ENCODE peak calls at places on chromosomes 7 and 10, in four cellular contexts. One of them, this sample, is unnamed.

GRCh38 chr10:112741830-112742402 is 208.1 kb upstream of the TCF7L2 start:
- DNase-seq in endothelial cell of umbilical vein: peak; percentile 63
- DNase-seq in neural progenitor cell: no peak
- DNase-seq in neuronal stem cell: no peak
- DNase-seq in this sample: no peak

GRCh38 chr7:131008840-131009651 is 275.0 kb upstream of the KLF14 start:
- DNase-seq in endothelial cell of umbilical vein: no peak
- DNase-seq in neural progenitor cell: no peak
- DNase-seq in neuronal stem cell: no peak
- DNase-seq in this sample: peak; percentile 65

GRCh38 chr10:15201589-15202300 is 33.3 kb upstream of the NMT2 start:
- DNase-seq in endothelial cell of umbilical vein: peak; percentile 65
- DNase-seq in neural progenitor cell: no peak
- DNase-seq in neuronal stem cell: no peak
- DNase-seq in this sample: peak; percentile 73

GRCh38 chr10:49111320-49111698 is 4.0 kb downstream of the VSTM4 start:
- DNase-seq in endothelial cell of umbilical vein: no peak
- DNase-seq in neural progenitor cell: no peak
- DNase-seq in neuronal stem cell: no peak
- DNase-seq in this sample: no peak

GRCh38 chr7:122188785-122189184 is 44.7 kb upstream of the AASS start:
- DNase-seq in endothelial cell of umbilical vein: no peak
- DNase-seq in neural progenitor cell: no peak
- DNase-seq in neuronal stem cell: no peak
- DNase-seq in this sample: no peak

GRCh38 chr10:129769381-129770116 is 194.5 kb downstream of the EBF3 start:
- DNase-seq in endothelial cell of umbilical vein: no peak
- DNase-seq in neural progenitor cell: no peak
- DNase-seq in neuronal stem cell: no peak
- DNase-seq in this sample: no peak

GRCh38 chr7:47327306-47327697 is 254.6 kb downstream of the TNS3 start:
- DNase-seq in endothelial cell of umbilical vein: no peak
- DNase-seq in neural progenitor cell: no peak
- DNase-seq in neuronal stem cell: no peak
- DNase-seq in this sample: peak; percentile 47

GRCh38 chr7:151586531-151587270 is 67.0 kb upstream of the RHEB start:
- DNase-seq in endothelial cell of umbilical vein: peak; percentile 75
- DNase-seq in neural progenitor cell: no peak
- DNase-seq in neuronal stem cell: no peak
- DNase-seq in this sample: no peak

GRCh38 chr7:29328811-29329210 is 134.2 kb downstream of the CHN2 start:
- DNase-seq in endothelial cell of umbilical vein: no peak
- DNase-seq in neural progenitor cell: no peak
- DNase-seq in neuronal stem cell: no peak
- DNase-seq in this sample: no peak

GRCh38 chr10:72223743-72224101 is 7.6 kb upstream of the ASCC1 start:
- DNase-seq in endothelial cell of umbilical vein: peak; percentile 59
- DNase-seq in neural progenitor cell: no peak
- DNase-seq in neuronal stem cell: no peak
- DNase-seq in this sample: no peak

GRCh38 chr7:23713285-23714235 is 3.5 kb downstream of the STK31 start:
- DNase-seq in endothelial cell of umbilical vein: no peak
- DNase-seq in neural progenitor cell: no peak
- DNase-seq in neuronal stem cell: no peak
- DNase-seq in this sample: peak; percentile 97

GRCh38 chr10:71033396-71033980 is 145.1 kb upstream of the PCBD1 start:
- DNase-seq in endothelial cell of umbilical vein: no peak
- DNase-seq in neural progenitor cell: no peak
- DNase-seq in neuronal stem cell: no peak
- DNase-seq in this sample: no peak

GRCh38 chr7:131636092-131636491 is 79.7 kb upstream of the PODXL start:
- DNase-seq in endothelial cell of umbilical vein: peak; percentile 62
- DNase-seq in neural progenitor cell: no peak
- DNase-seq in neuronal stem cell: no peak
- DNase-seq in this sample: no peak

GRCh38 chr10:131885391-131886165 is 15.2 kb upstream of the PPP2R2D start:
- DNase-seq in endothelial cell of umbilical vein: peak; percentile 65
- DNase-seq in neural progenitor cell: peak; percentile 83
- DNase-seq in neuronal stem cell: peak; percentile 53
- DNase-seq in this sample: no peak

GRCh38 chr10:61153766-61154165 is 209.8 kb upstream of the RHOBTB1 start:
- DNase-seq in endothelial cell of umbilical vein: no peak
- DNase-seq in neural progenitor cell: no peak
- DNase-seq in neuronal stem cell: no peak
- DNase-seq in this sample: peak; percentile 50

GRCh38 chr7:50267525-50268041 is 36.9 kb upstream of the IKZF1 start:
- DNase-seq in endothelial cell of umbilical vein: no peak
- DNase-seq in neural progenitor cell: no peak
- DNase-seq in neuronal stem cell: no peak
- DNase-seq in this sample: no peak

GRCh38 chr7:99293167-99293566 is 20.5 kb downstream of the MYH16 start:
- DNase-seq in endothelial cell of umbilical vein: no peak
- DNase-seq in neural progenitor cell: no peak
- DNase-seq in neuronal stem cell: no peak
- DNase-seq in this sample: no peak

GRCh38 chr10:88227342-88228018 is 355.6 kb downstream of the RNLS start:
- DNase-seq in endothelial cell of umbilical vein: no peak
- DNase-seq in neural progenitor cell: no peak
- DNase-seq in neuronal stem cell: no peak
- DNase-seq in this sample: peak; percentile 28

GRCh38 chr7:74332373-74333176 is 43.4 kb downstream of the CLIP2 start:
- DNase-seq in endothelial cell of umbilical vein: no peak
- DNase-seq in neural progenitor cell: no peak
- DNase-seq in neuronal stem cell: no peak
- DNase-seq in this sample: no peak

GRCh38 chr7:50309130-50309478 is 4.6 kb downstream of the IKZF1 start:
- DNase-seq in endothelial cell of umbilical vein: no peak
- DNase-seq in neural progenitor cell: no peak
- DNase-seq in neuronal stem cell: no peak
- DNase-seq in this sample: no peak

GRCh38 chr7:91287685-91288084 is 23.5 kb downstream of the FZD1 start:
- DNase-seq in endothelial cell of umbilical vein: peak; percentile 11
- DNase-seq in neural progenitor cell: no peak
- DNase-seq in neuronal stem cell: no peak
- DNase-seq in this sample: peak; percentile 13

GRCh38 chr7:116231543-116232401 is 21.4 kb downstream of the TES start:
- DNase-seq in endothelial cell of umbilical vein: peak; percentile 38
- DNase-seq in neural progenitor cell: no peak
- DNase-seq in neuronal stem cell: no peak
- DNase-seq in this sample: peak; percentile 67

GRCh38 chr10:24849537-24850299 is 102.7 kb downstream of the PRTFDC1 start:
- DNase-seq in endothelial cell of umbilical vein: peak; percentile 80
- DNase-seq in neural progenitor cell: peak; percentile 38
- DNase-seq in neuronal stem cell: no peak
- DNase-seq in this sample: peak; percentile 55

GRCh38 chr10:21995557-21995956 is 8.0 kb downstream of the DNAJC1 start:
- DNase-seq in endothelial cell of umbilical vein: no peak
- DNase-seq in neural progenitor cell: no peak
- DNase-seq in neuronal stem cell: no peak
- DNase-seq in this sample: no peak

GRCh38 chr7:17521437-17521836 is 223.0 kb downstream of the AHR start:
- DNase-seq in endothelial cell of umbilical vein: peak; percentile 93
- DNase-seq in neural progenitor cell: no peak
- DNase-seq in neuronal stem cell: no peak
- DNase-seq in this sample: peak; percentile 76

GRCh38 chr7:118429141-118429540 is 204.6 kb downstream of the ANKRD7 start:
- DNase-seq in endothelial cell of umbilical vein: no peak
- DNase-seq in neural progenitor cell: no peak
- DNase-seq in neuronal stem cell: no peak
- DNase-seq in this sample: peak; percentile 13

GRCh38 chr7:138247081-138247480 is 170.8 kb downstream of the AKR1D1 start:
- DNase-seq in endothelial cell of umbilical vein: no peak
- DNase-seq in neural progenitor cell: peak; percentile 6
- DNase-seq in neuronal stem cell: no peak
- DNase-seq in this sample: no peak

GRCh38 chr10:60203993-60204618 is 185.6 kb downstream of the ANK3 start:
- DNase-seq in endothelial cell of umbilical vein: peak; percentile 48
- DNase-seq in neural progenitor cell: peak; percentile 66
- DNase-seq in neuronal stem cell: peak; percentile 21
- DNase-seq in this sample: no peak

GRCh38 chr7:4138866-4139265 is 543.2 kb upstream of the FOXK1 start:
- DNase-seq in endothelial cell of umbilical vein: no peak
- DNase-seq in neural progenitor cell: no peak
- DNase-seq in neuronal stem cell: no peak
- DNase-seq in this sample: no peak

GRCh38 chr7:151447312-151447711 is 7.4 kb upstream of the CRYGN start:
- DNase-seq in endothelial cell of umbilical vein: no peak
- DNase-seq in neural progenitor cell: no peak
- DNase-seq in neuronal stem cell: no peak
- DNase-seq in this sample: no peak

GRCh38 chr10:92064506-92064905 is 140.9 kb downstream of the BTAF1 start:
- DNase-seq in endothelial cell of umbilical vein: no peak
- DNase-seq in neural progenitor cell: no peak
- DNase-seq in neuronal stem cell: no peak
- DNase-seq in this sample: peak; percentile 17

GRCh38 chr7:37674534-37674933 is 9.0 kb upstream of the GPR141 start:
- DNase-seq in endothelial cell of umbilical vein: no peak
- DNase-seq in neural progenitor cell: no peak
- DNase-seq in neuronal stem cell: no peak
- DNase-seq in this sample: no peak

GRCh38 chr10:126902157-126902556 is 3.1 kb upstream of the DOCK1 start:
- DNase-seq in endothelial cell of umbilical vein: no peak
- DNase-seq in neural progenitor cell: no peak
- DNase-seq in neuronal stem cell: no peak
- DNase-seq in this sample: peak; percentile 81

GRCh38 chr10:114767589-114768393 is 53.8 kb upstream of the FHIP2A start:
- DNase-seq in endothelial cell of umbilical vein: no peak
- DNase-seq in neural progenitor cell: peak; percentile 46
- DNase-seq in neuronal stem cell: no peak
- DNase-seq in this sample: no peak

GRCh38 chr10:70683601-70684329 is 11.5 kb downstream of the ADAMTS14 start:
- DNase-seq in endothelial cell of umbilical vein: no peak
- DNase-seq in neural progenitor cell: no peak
- DNase-seq in neuronal stem cell: no peak
- DNase-seq in this sample: no peak

GRCh38 chr7:135390829-135391228 is 119.1 kb downstream of the CNOT4 start:
- DNase-seq in endothelial cell of umbilical vein: no peak
- DNase-seq in neural progenitor cell: no peak
- DNase-seq in neuronal stem cell: no peak
- DNase-seq in this sample: no peak

GRCh38 chr10:44952779-44953231 is 6.8 kb upstream of the RASSF4 start:
- DNase-seq in endothelial cell of umbilical vein: no peak
- DNase-seq in neural progenitor cell: no peak
- DNase-seq in neuronal stem cell: no peak
- DNase-seq in this sample: no peak

GRCh38 chr10:123804716-123805115 is 86.9 kb downstream of the CPXM2 start:
- DNase-seq in endothelial cell of umbilical vein: peak; percentile 76
- DNase-seq in neural progenitor cell: no peak
- DNase-seq in neuronal stem cell: no peak
- DNase-seq in this sample: peak; percentile 1

GRCh38 chr7:101172005-101172853 is 6.9 kb upstream of the VGF start:
- DNase-seq in endothelial cell of umbilical vein: no peak
- DNase-seq in neural progenitor cell: peak; percentile 62
- DNase-seq in neuronal stem cell: no peak
- DNase-seq in this sample: no peak

GRCh38 chr7:101173752-101174244 is 6.3 kb downstream of the NAT16 start:
- DNase-seq in endothelial cell of umbilical vein: peak; percentile 26
- DNase-seq in neural progenitor cell: peak; percentile 70
- DNase-seq in neuronal stem cell: no peak
- DNase-seq in this sample: no peak

GRCh38 chr7:101171442-101171837 is 6.1 kb upstream of the VGF start:
- DNase-seq in endothelial cell of umbilical vein: no peak
- DNase-seq in neural progenitor cell: peak; percentile 40
- DNase-seq in neuronal stem cell: no peak
- DNase-seq in this sample: no peak

GRCh38 chr7:101174322-101174854 is 5.7 kb downstream of the NAT16 start:
- DNase-seq in endothelial cell of umbilical vein: no peak
- DNase-seq in neural progenitor cell: peak; percentile 52
- DNase-seq in neuronal stem cell: no peak
- DNase-seq in this sample: no peak

GRCh38 chr7:101172854-101173751 is 7.0 kb downstream of the NAT16 start:
- DNase-seq in endothelial cell of umbilical vein: peak; percentile 27
- DNase-seq in neural progenitor cell: no peak
- DNase-seq in neuronal stem cell: no peak
- DNase-seq in this sample: no peak
- H3K9ac ChIP-seq in endothelial cell of umbilical vein: no peak overlapping the region
- H3K9ac ChIP-seq in neural progenitor cell: no peak overlapping the region
- H3K9ac ChIP-seq in neuronal stem cell: peak overlapping the region; percentile 80
- H3K9ac ChIP-seq in this sample: no peak overlapping the region

GRCh38 chr10:119656760-119657159 is 5.6 kb downstream of the BAG3 start:
- DNase-seq in endothelial cell of umbilical vein: no peak
- DNase-seq in neural progenitor cell: no peak
- DNase-seq in neuronal stem cell: no peak
- DNase-seq in this sample: no peak

GRCh38 chr10:119652361-119652760 is 1.2 kb downstream of the BAG3 start:
- DNase-seq in endothelial cell of umbilical vein: peak; percentile 77
- DNase-seq in neural progenitor cell: peak; percentile 29
- DNase-seq in neuronal stem cell: no peak
- DNase-seq in this sample: peak; percentile 60

GRCh38 chr10:119655566-119656001 is 4.4 kb downstream of the BAG3 start:
- DNase-seq in endothelial cell of umbilical vein: peak; percentile 84
- DNase-seq in neural progenitor cell: no peak
- DNase-seq in neuronal stem cell: no peak
- DNase-seq in this sample: peak; percentile 83

GRCh38 chr10:119653209-119653608 is 2.0 kb downstream of the BAG3 start:
- DNase-seq in endothelial cell of umbilical vein: peak; percentile 49
- DNase-seq in neural progenitor cell: no peak
- DNase-seq in neuronal stem cell: no peak
- DNase-seq in this sample: no peak

GRCh38 chr10:119654540-119654939 is 3.4 kb downstream of the BAG3 start:
- DNase-seq in endothelial cell of umbilical vein: peak; percentile 52
- DNase-seq in neural progenitor cell: no peak
- DNase-seq in neuronal stem cell: no peak
- DNase-seq in this sample: no peak
- H3K9ac ChIP-seq in endothelial cell of umbilical vein: peak overlapping the region; percentile 4
- H3K9ac ChIP-seq in neural progenitor cell: no peak overlapping the region
- H3K9ac ChIP-seq in neuronal stem cell: no peak overlapping the region
- H3K9ac ChIP-seq in this sample: peak overlapping the region; percentile 57

GRCh38 chr7:41185851-41186250 is 517.0 kb downstream of the INHBA start:
- DNase-seq in endothelial cell of umbilical vein: no peak
- DNase-seq in neural progenitor cell: no peak
- DNase-seq in neuronal stem cell: no peak
- DNase-seq in this sample: no peak
- H3K9ac ChIP-seq in endothelial cell of umbilical vein: no peak overlapping the region
- H3K9ac ChIP-seq in neural progenitor cell: no peak overlapping the region
- H3K9ac ChIP-seq in neuronal stem cell: no peak overlapping the region
- H3K9ac ChIP-seq in this sample: no peak overlapping the region

GRCh38 chr10:17001961-17002749 is 127.5 kb downstream of the CUBN start:
- DNase-seq in endothelial cell of umbilical vein: peak; percentile 35
- DNase-seq in neural progenitor cell: no peak
- DNase-seq in neuronal stem cell: no peak
- DNase-seq in this sample: peak; percentile 98

GRCh38 chr10:17004801-17005380 is 124.7 kb downstream of the CUBN start:
- DNase-seq in endothelial cell of umbilical vein: peak; percentile 28
- DNase-seq in neural progenitor cell: no peak
- DNase-seq in neuronal stem cell: no peak
- DNase-seq in this sample: no peak

GRCh38 chr10:17001297-17001744 is 128.3 kb downstream of the CUBN start:
- DNase-seq in endothelial cell of umbilical vein: no peak
- DNase-seq in neural progenitor cell: no peak
- DNase-seq in neuronal stem cell: no peak
- DNase-seq in this sample: no peak

GRCh38 chr10:17003666-17004065 is 125.9 kb downstream of the CUBN start:
- DNase-seq in endothelial cell of umbilical vein: no peak
- DNase-seq in neural progenitor cell: no peak
- DNase-seq in neuronal stem cell: no peak
- DNase-seq in this sample: no peak

GRCh38 chr10:17003151-17003550 is 126.5 kb downstream of the CUBN start:
- DNase-seq in endothelial cell of umbilical vein: peak; percentile 83
- DNase-seq in neural progenitor cell: no peak
- DNase-seq in neuronal stem cell: no peak
- DNase-seq in this sample: peak; percentile 98
- H3K9ac ChIP-seq in endothelial cell of umbilical vein: peak overlapping the region; percentile 27
- H3K9ac ChIP-seq in neural progenitor cell: no peak overlapping the region
- H3K9ac ChIP-seq in neuronal stem cell: no peak overlapping the region
- H3K9ac ChIP-seq in this sample: peak overlapping the region; percentile 80